ENCODE peak calls at places on chromosomes 4 and X, in five cellular contexts. J is non-pigmented ciliary epithelial cell; W is cardiac fibroblast; M is naive thymus-derived CD8-positive, alpha-beta T cell; B is lung. D is an unnamed sample.

GRCh38 chr4:166012129-166013078 is 139.4 kb downstream of the TLL1 start:
- DNase-seq in B (no peak), W (peak), J (no peak), M (no peak), D (no peak)

GRCh38 chr4:169619518-169619957 is 840 bp upstream of the CLCN3 start:
- DNase-seq in J (no peak), M (no peak), W (peak), B (peak), D (no peak)

GRCh38 chrX:323721-324628 is 5.4 kb upstream of the GTPBP6 start:
- DNase-seq in J (no peak), W (peak), M (peak), B (no peak), D (no peak)

GRCh38 chr4:153792007-153792892 is 3.4 kb upstream of the SFRP2 start:
- DNase-seq in W (peak), M (peak), B (peak), J (no peak), D (peak)

GRCh38 chr4:71259305-71259704 is 79.5 kb upstream of the SLC4A4 start:
- DNase-seq in J (no peak), M (no peak), W (no peak), B (no peak), D (no peak)

GRCh38 chrX:114465689-114466088 is 118.2 kb upstream of the HTR2C start:
- DNase-seq in M (no peak), J (no peak), W (no peak), B (no peak), D (no peak)

GRCh38 chr4:80201326-80202151 is 4.2 kb downstream of the PRDM8 start:
- DNase-seq in J (no peak), B (no peak), W (peak), M (peak), D (no peak)

GRCh38 chrX:138006176-138006575 is 440.2 kb downstream of the ZIC3 start:
- DNase-seq in W (no peak), J (no peak), M (no peak), B (no peak), D (no peak)

GRCh38 chr4:71406459-71406963 is 67.7 kb downstream of the SLC4A4 start:
- DNase-seq in B (no peak), M (no peak), J (no peak), W (peak), D (no peak)

GRCh38 chr4:126386512-126386911 is 1071.8 kb downstream of the FAT4 start:
- DNase-seq in W (peak), M (no peak), B (no peak), J (no peak), D (no peak)

GRCh38 chrX:133666256-133666655 is 251.0 kb upstream of the GPC4 start:
- DNase-seq in J (no peak), M (no peak), W (no peak), B (no peak), D (no peak)

GRCh38 chr4:139084425-139085093 is 69.0 kb downstream of the NOCT start:
- DNase-seq in B (no peak), M (no peak), W (no peak), J (no peak), D (no peak)

GRCh38 chr4:20813698-20814097 is 113.4 kb downstream of the PACRGL start:
- DNase-seq in M (no peak), B (no peak), J (no peak), W (no peak), D (no peak)

GRCh38 chr4:37631551-37631950 is 54.6 kb downstream of the RELL1 start:
- DNase-seq in J (no peak), W (peak), M (no peak), B (no peak), D (no peak)

GRCh38 chrX:40996886-40997530 is 88.2 kb upstream of the USP9X start:
- DNase-seq in B (no peak), M (no peak), J (peak), W (peak), D (no peak)

D was measured in right atrium auricular region.